ENCODE peak calls at places on chromosomes 3 and 15, in seven cellular contexts. K, P, A, S, Y, D and L are unnamed samples.

GRCh38 chr3:42749753-42750231 is 23.3 kb downstream of the CCDC13 start:
- DNase-seq in K (peak; percentile 17), P (no peak), A (peak; percentile 28), S (peak; percentile 26), Y (no peak), D (peak; percentile 82), L (no peak)

GRCh38 chr15:65730560-65731172 is 61.4 kb downstream of the DENND4A start:
- DNase-seq in K (peak; percentile 69), P (no peak), A (no peak), S (no peak), Y (no peak), D (no peak), L (no peak)

GRCh38 chr3:42116466-42116865 is 25.3 kb downstream of the TRAK1 start:
- DNase-seq in K (no peak), P (no peak), A (no peak), S (no peak), Y (no peak), D (no peak), L (no peak)

GRCh38 chr15:65263313-65263712 is 23.4 kb downstream of the PARP16 start:
- DNase-seq in K (no peak), P (no peak), A (no peak), S (no peak), Y (no peak), D (no peak), L (no peak)

GRCh38 chr3:72319202-72320095 is 528.8 kb downstream of the SHQ1 start:
- DNase-seq in K (peak; percentile 61), P (no peak), A (no peak), S (no peak), Y (no peak), D (no peak), L (no peak)

GRCh38 chr3:183818706-183819624 is 6.4 kb downstream of the MAP6D1 start:
- DNase-seq in K (no peak), P (no peak), A (no peak), S (no peak), Y (no peak), D (no peak), L (no peak)

GRCh38 chr3:49351521-49352011 is 6.6 kb downstream of the GPX1 start:
- DNase-seq in K (peak; percentile 90), P (no peak), A (no peak), S (no peak), Y (no peak), D (no peak), L (no peak)

GRCh38 chr3:151787626-151788025 is 26.3 kb upstream of the AADAC start:
- DNase-seq in K (peak; percentile 40), P (no peak), A (no peak), S (no peak), Y (no peak), D (no peak), L (no peak)

GRCh38 chr3:27714692-27715453 is 7.2 kb downstream of the EOMES start:
- DNase-seq in K (no peak), P (no peak), A (no peak), S (peak; percentile 58), Y (no peak), D (peak; percentile 80), L (no peak)

GRCh38 chr15:99059010-99059981 is 45.6 kb upstream of the SYNM start:
- DNase-seq in K (peak; percentile 83), P (peak; percentile 83), A (peak; percentile 84), S (peak; percentile 67), Y (peak; percentile 57), D (peak; percentile 92), L (peak; percentile 11)

GRCh38 chr15:64842099-64842940 is 605 bp downstream of the PLEKHO2 start:
- DNase-seq in K (peak; percentile 52), P (no peak), A (peak; percentile 29), S (no peak), Y (no peak), D (peak; percentile 37), L (no peak)

GRCh38 chr3:184880616-184881015 is 68.7 kb downstream of the VPS8 start:
- DNase-seq in K (no peak), P (no peak), A (no peak), S (no peak), Y (no peak), D (no peak), L (no peak)

GRCh38 chr15:91866371-91866905 is 12.9 kb downstream of the SLCO3A1 start:
- DNase-seq in K (no peak), P (peak; percentile 88), A (no peak), S (no peak), Y (no peak), D (no peak), L (no peak)

GRCh38 chr3:134904333-134904771 is 109.3 kb downstream of the EPHB1 start:
- DNase-seq in K (no peak), P (no peak), A (no peak), S (no peak), Y (peak; percentile 20), D (no peak), L (no peak)

GRCh38 chr3:55675478-55675877 is 188.4 kb upstream of the WNT5A start:
- DNase-seq in K (no peak), P (no peak), A (no peak), S (no peak), Y (no peak), D (no peak), L (no peak)

GRCh38 chr3:47961815-47962606 is 54.2 kb downstream of the MAP4 start:
- DNase-seq in K (no peak), P (peak; percentile 19), A (no peak), S (no peak), Y (no peak), D (peak; percentile 62), L (no peak)

GRCh38 chr15:83106994-83107840 is at the start of gene TM6SF1:
- DNase-seq in K (no peak), P (no peak), A (no peak), S (no peak), Y (peak; percentile 50), D (peak; percentile 50), L (no peak)

GRCh38 chr3:196735751-196736150 is 3.9 kb upstream of the PAK2 start:
- DNase-seq in K (peak; percentile 63), P (no peak), A (no peak), S (no peak), Y (no peak), D (no peak), L (no peak)
- H3K4me3 ChIP-seq in K (no peak overlapping the region), P (no peak overlapping the region), A (no peak overlapping the region), S (no peak overlapping the region), Y (no peak overlapping the region), D (no peak overlapping the region), L (no peak overlapping the region)

GRCh38 chr15:40438712-40439111 is 2.0 kb upstream of the BAHD1 start:
- DNase-seq in K (no peak), P (no peak), A (no peak), S (peak; percentile 53), Y (no peak), D (no peak), L (no peak)

GRCh38 chr15:40441736-40442531 is 1.2 kb downstream of the BAHD1 start:
- DNase-seq in K (no peak), P (no peak), A (no peak), S (no peak), Y (no peak), D (peak; percentile 43), L (no peak)

GRCh38 chr15:40439461-40440299 is 1.1 kb upstream of the BAHD1 start:
- DNase-seq in K (no peak), P (peak; percentile 56), A (no peak), S (peak; percentile 47), Y (peak; percentile 55), D (peak; percentile 94), L (no peak)

GRCh38 chr15:40441012-40441735 is 421 bp downstream of the BAHD1 start:
- DNase-seq in K (no peak), P (no peak), A (peak; percentile 48), S (no peak), Y (peak; percentile 62), D (peak; percentile 76), L (no peak)

DNA sequence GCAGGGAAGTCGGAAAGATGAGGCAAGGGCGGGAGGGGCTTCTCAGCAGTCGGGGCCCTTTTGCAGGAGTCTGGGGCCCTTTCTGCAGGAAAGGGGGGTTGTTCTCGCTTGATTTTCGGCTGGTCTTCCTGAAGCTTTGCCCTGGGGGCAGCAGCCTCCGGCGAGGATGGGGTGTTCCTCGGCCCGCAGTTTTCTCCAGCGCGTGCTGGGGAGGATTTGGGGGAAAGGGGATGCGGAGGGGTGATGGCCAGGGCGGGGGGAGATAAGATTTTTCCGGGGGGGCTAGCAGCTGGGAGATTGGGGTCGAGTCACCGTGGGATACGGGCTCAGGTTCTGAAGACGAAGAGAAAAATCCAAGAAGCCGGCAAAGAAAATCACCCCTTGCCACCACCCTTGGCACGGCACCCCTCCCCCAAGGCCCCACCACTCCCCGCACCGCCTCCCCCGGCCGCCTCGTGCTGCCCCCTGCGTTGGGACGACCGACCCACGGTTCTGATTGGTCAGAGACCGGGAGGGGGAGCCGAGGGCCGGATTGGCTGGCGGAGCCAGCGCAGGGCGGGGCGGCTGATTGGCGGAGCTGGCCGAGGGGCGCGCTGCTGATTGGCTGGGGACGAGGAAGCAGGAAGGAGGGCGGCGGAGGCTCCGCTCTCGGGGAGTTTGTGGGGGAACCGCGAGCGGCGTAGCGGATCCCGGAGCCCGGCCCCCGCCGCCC is at the start of gene BAHD1:
- DNase-seq in K (peak; percentile 93), P (peak; percentile 93), A (peak; percentile 96), S (peak; percentile 96), Y (peak; percentile 98), D (peak; percentile 98), L (peak; percentile 53)
- TF ChIP-seq CTCF in K (no peak), P (no peak), A (no peak), S (no peak), Y (no peak), D (peak; percentile 3), L (peak; percentile 16)

GRCh38 chr3:39593341-39593740 is 125.9 kb downstream of the MOBP start:
- DNase-seq in K (no peak), P (no peak), A (no peak), S (no peak), Y (no peak), D (no peak), L (no peak)
- H3K4me3 ChIP-seq in K (no peak overlapping the region), P (no peak overlapping the region), A (no peak overlapping the region), S (no peak overlapping the region), Y (no peak overlapping the region), D (no peak overlapping the region), L (no peak overlapping the region)

GRCh38 chr3:17740703-17741102 is 1.7 kb downstream of the TBC1D5 start:
- DNase-seq in K (peak; percentile 66), P (no peak), A (peak; percentile 66), S (no peak), Y (no peak), D (no peak), L (no peak)

GRCh38 chr3:17742837-17743659 is 617 bp upstream of the TBC1D5 start:
- DNase-seq in K (peak; percentile 98), P (no peak), A (peak; percentile 92), S (peak; percentile 97), Y (no peak), D (no peak), L (no peak)

GRCh38 chr3:17742092-17742836 is at the start of gene TBC1D5:
- DNase-seq in K (no peak), P (peak; percentile 92), A (peak; percentile 75), S (peak; percentile 72), Y (peak; percentile 98), D (peak; percentile 95), L (peak; percentile 91)

GRCh38 chr3:17743660-17743995 is 1.2 kb upstream of the TBC1D5 start:
- DNase-seq in K (no peak), P (no peak), A (no peak), S (no peak), Y (no peak), D (no peak), L (no peak)

DNA sequence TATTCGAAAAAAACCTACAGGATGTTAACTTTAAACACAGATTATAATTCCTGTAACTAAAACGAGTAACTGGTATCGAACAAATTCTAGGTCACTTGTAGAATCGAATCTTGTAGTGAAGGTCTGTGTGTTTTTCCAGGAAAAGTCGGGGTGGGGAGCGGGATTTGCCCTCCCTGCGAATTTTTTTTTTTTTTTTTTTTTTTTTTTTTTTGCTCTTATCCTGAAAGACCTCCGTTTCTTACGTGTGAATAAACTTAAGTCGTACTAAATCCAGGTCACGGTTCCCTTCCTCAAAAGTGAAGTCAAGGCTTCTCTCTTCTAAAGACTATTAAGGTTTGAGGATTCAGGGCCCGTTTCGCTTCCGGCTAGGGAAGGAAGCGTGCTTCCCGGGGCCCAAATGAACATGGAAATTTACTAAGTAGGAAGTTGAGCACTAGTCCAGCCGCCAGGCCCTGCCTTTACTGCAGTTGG is 775 bp downstream of the TBC1D5 start:
- DNase-seq in K (peak; percentile 67), P (no peak), A (no peak), S (no peak), Y (no peak), D (no peak), L (no peak)
- TF ChIP-seq CTCF in K (no peak), P (no peak), A (no peak), S (no peak), Y (no peak), D (no peak), L (no peak)